ENCODE peak calls at places on chromosomes 12 and 14, in nine cellular contexts. S is Peyer's patch, B is GM23248, Z is sigmoid colon, U is upper lobe of right lung, F is heart right ventricle, K is colonic mucosa, P is endodermal cell, Y is cardiac muscle cell. O is an unnamed sample.

GRCh38 chr14:69818760-69819191 is 21.7 kb upstream of the SLC10A1 start:
- DNase-seq in S (peak; percentile 19), U (peak; percentile 65), P (peak; percentile 85), Y (peak; percentile 69), F (no peak), Z (no peak), K (peak; percentile 52), B (peak; percentile 61), O (no peak)

GRCh38 chr14:35740215-35740614 is 68.9 kb downstream of the RALGAPA1 start:
- DNase-seq in F (no peak), U (no peak), B (no peak), Z (no peak), K (no peak), P (no peak), Y (no peak), S (no peak), O (no peak)

GRCh38 chr14:46651526-46652144 is at the start of gene RPL10L:
- DNase-seq in F (no peak), U (no peak), B (no peak), Y (no peak), Z (no peak), K (no peak), S (no peak), P (peak; percentile 77), O (no peak)

GRCh38 chr14:95474941-95475340 is 41.5 kb downstream of the SYNE3 start:
- DNase-seq in F (no peak), P (no peak), K (no peak), S (no peak), Z (no peak), Y (no peak), U (no peak), B (no peak), O (peak; percentile 60)

GRCh38 chr12:1934831-1935230 is 16.4 kb upstream of the CACNA2D4 start:
- DNase-seq in Z (peak; percentile 56), Y (no peak), S (no peak), F (no peak), P (peak; percentile 42), U (peak; percentile 44), K (peak; percentile 17), B (no peak), O (no peak)

GRCh38 chr12:110577717-110578521 is 5.2 kb downstream of the PPTC7 start:
- DNase-seq in P (peak; percentile 26), B (peak; percentile 94), Z (no peak), Y (peak; percentile 65), U (no peak), S (no peak), F (no peak), K (peak; percentile 83), O (no peak)

GRCh38 chr12:47585507-47585906 is 120.3 kb downstream of the RPAP3 start:
- DNase-seq in P (no peak), U (no peak), S (no peak), K (no peak), Y (no peak), Z (no peak), F (no peak), B (no peak), O (no peak)

GRCh38 chr12:108616941-108617858 is 16.5 kb downstream of the SELPLG start:
- DNase-seq in F (no peak), P (no peak), K (no peak), B (no peak), Z (no peak), Y (no peak), U (peak; percentile 68), S (peak; percentile 73), O (peak; percentile 64)

GRCh38 chr12:103771466-103771865 is 69.6 kb downstream of the NT5DC3 start:
- DNase-seq in F (no peak), K (peak; percentile 37), U (no peak), B (peak; percentile 63), S (no peak), Y (peak; percentile 70), P (peak; percentile 93), Z (peak; percentile 68), O (peak; percentile 81)

GRCh38 chr14:61593330-61593729 is 102.0 kb upstream of the HIF1A start:
- DNase-seq in Y (peak; percentile 48), P (no peak), U (no peak), K (no peak), B (peak; percentile 36), F (no peak), S (no peak), Z (no peak), O (no peak)
- H3K4me1 ChIP-seq in Y (peaks cover 6% of the 10 kb centered on the region), P (peaks cover 13% of the 10 kb centered on the region), U (no peaks in the 10 kb centered on the region), K (no peaks in the 10 kb centered on the region), B (peaks cover 47% of the 10 kb centered on the region), F (peaks cover 3% of the 10 kb centered on the region), S (no peaks in the 10 kb centered on the region), Z (peaks cover 8% of the 10 kb centered on the region), O (no peaks in the 10 kb centered on the region)

GRCh38 chr14:51394391-51394790 is 154.3 kb downstream of the TMX1 start:
- DNase-seq in Y (no peak), B (peak; percentile 59), S (no peak), F (no peak), U (no peak), Z (no peak), K (no peak), P (no peak), O (no peak)

GRCh38 chr14:51395361-51395849 is 155.4 kb downstream of the TMX1 start:
- DNase-seq in U (no peak), B (peak; percentile 78), P (peak; percentile 64), F (peak; percentile 44), K (no peak), Z (peak; percentile 82), Y (peak; percentile 84), S (no peak), O (peak; percentile 55)

GRCh38 chr14:51396222-51396815 is 156.3 kb downstream of the TMX1 start:
- DNase-seq in S (no peak), F (peak; percentile 12), Z (peak; percentile 78), K (no peak), Y (peak; percentile 89), U (no peak), P (no peak), B (peak; percentile 96), O (no peak)

GRCh38 chr14:51398898-51399297 is 158.9 kb downstream of the TMX1 start:
- DNase-seq in S (no peak), P (no peak), Y (peak; percentile 60), F (no peak), U (no peak), B (peak; percentile 96), Z (no peak), K (no peak), O (no peak)

GRCh38 chr14:51394804-51395203 is 154.8 kb downstream of the TMX1 start:
- DNase-seq in U (no peak), K (no peak), Y (no peak), F (no peak), S (no peak), Z (no peak), P (no peak), B (no peak), O (no peak)
- H3K27ac ChIP-seq in U (peak overlapping the region; percentile 75), K (peak overlapping the region; percentile 26), Y (no peak overlapping the region), F (peak overlapping the region; percentile 91), S (peak overlapping the region; percentile 65), Z (peak overlapping the region; percentile 83), P (peak overlapping the region; percentile 72), B (peak overlapping the region; percentile 98), O (peak overlapping the region; percentile 55)

DNA sequence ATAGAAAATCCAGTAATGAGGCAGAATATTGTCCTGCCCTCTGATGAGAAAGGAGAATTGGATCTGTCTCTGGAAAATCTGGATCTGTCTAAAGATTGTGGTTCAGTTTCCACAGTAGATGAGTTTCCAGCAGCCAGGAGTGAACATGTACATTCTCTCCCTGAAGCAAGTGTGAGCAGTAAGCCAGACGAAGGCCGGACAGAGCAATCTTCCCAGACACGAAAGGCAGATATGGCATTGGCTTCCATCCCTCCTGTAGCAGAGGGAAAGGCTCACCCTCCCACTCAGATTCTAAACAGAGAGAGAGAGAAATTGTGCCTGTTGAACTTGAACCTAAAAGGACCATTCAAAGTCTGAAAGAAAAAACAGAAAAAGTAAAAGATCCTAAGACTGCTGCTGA is 31.4 kb downstream of the PARP11 start:
- DNase-seq in Z (no peak), F (no peak), S (no peak), U (no peak), P (no peak), Y (peak; percentile 6), B (no peak), K (no peak), O (no peak)
- H3K4me1 ChIP-seq in Z (peaks cover 6% of the 10 kb centered on the region), F (no peaks in the 10 kb centered on the region), S (no peaks in the 10 kb centered on the region), U (no peaks in the 10 kb centered on the region), P (no peaks in the 10 kb centered on the region), Y (peaks cover 8% of the 10 kb centered on the region), B (no peaks in the 10 kb centered on the region), K (no peaks in the 10 kb centered on the region), O (no peaks in the 10 kb centered on the region)

GRCh38 chr12:68828669-68829068 is 20.7 kb downstream of the MDM2 start:
- DNase-seq in B (no peak), S (no peak), K (no peak), U (no peak), Y (no peak), P (no peak), Z (no peak), F (no peak), O (no peak)
- H3K27ac ChIP-seq in B (peak overlapping the region; percentile 62), S (no peak overlapping the region), K (no peak overlapping the region), U (no peak overlapping the region), Y (peak overlapping the region; percentile 58), P (no peak overlapping the region), Z (no peak overlapping the region), F (no peak overlapping the region), O (no peak overlapping the region)

DNA sequence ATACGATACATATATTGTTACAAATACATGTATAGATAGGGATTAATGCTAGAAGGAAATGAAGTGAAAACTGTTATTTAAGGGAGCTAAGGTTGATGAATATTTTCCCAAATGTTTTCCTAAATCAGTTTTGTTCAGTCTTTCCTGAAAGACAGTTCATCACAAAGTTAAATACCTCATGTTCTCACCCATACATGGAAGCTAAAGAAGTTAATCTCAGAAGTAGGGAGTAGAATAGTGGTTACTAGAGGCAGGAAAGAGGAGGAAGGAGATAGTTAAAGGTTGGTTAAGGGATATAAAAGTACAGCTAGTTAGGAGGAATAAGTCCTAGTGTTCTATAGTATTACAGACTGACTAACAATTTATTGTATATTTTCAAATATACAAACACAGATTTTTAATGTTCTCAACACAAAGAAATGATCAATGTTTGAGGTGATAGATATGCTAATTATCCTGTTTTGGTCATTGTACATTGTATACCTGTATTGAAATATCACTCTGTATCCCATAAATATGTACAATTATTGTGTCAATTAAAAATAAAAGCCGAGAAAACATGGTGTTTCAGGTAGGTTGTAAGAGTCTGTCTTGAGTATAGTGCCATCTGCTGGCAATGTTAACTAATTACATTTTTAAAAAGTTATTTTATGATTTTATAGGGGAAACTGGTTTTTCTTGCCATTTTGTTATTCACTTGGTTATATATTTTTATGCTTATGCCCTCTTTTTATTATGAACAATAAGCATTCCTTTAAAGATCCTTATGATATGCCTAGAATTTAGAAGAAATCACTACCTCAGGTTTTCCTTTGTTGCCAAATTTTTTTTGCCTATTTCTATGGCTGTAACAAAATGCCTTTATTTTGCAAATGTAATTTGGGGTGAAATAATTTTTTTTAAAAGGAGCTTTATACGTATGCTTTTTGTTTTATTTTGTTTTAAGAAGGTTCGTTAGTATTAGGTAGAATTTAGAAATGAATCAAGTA is 26.9 kb downstream of the ZDHHC17 start:
- DNase-seq in Y (peak; percentile 22), P (no peak), B (peak; percentile 46), F (no peak), S (no peak), K (no peak), Z (no peak), U (no peak), O (no peak)
- H3K4me1 ChIP-seq in Y (peaks cover 30% of the 10 kb centered on the region), P (no peaks in the 10 kb centered on the region), B (peaks cover 5% of the 10 kb centered on the region), F (peaks cover 79% of the 10 kb centered on the region), S (no peaks in the 10 kb centered on the region), K (no peaks in the 10 kb centered on the region), Z (peaks cover 41% of the 10 kb centered on the region), U (peaks cover 4% of the 10 kb centered on the region), O (no peaks in the 10 kb centered on the region)

O was measured in left lung.